ENCODE peak calls at places on chromosome 10, in seven cellular contexts. M, S, R, L, U, X and J are unnamed samples.

GRCh38 chr10:62903828-62904227 is 87.7 kb upstream of the EGR2 start:
- DNase-seq in S (no peak), M (no peak), L (no peak), U (peak; percentile 49), R (no peak), X (no peak), J (no peak)

GRCh38 chr10:78290131-78290750 is 256.6 kb downstream of the RPS24 start:
- DNase-seq in L (no peak), S (no peak), R (peak; percentile 55), M (no peak), U (no peak), X (no peak), J (no peak)

GRCh38 chr10:83682399-83682798 is 456.9 kb upstream of the GHITM start:
- DNase-seq in L (no peak), M (no peak), U (no peak), X (no peak), R (no peak), S (no peak), J (no peak)

GRCh38 chr10:131109291-131109690 is 202.2 kb downstream of the TCERG1L start:
- DNase-seq in R (no peak), L (no peak), X (no peak), M (no peak), S (no peak), U (no peak), J (no peak)

GRCh38 chr10:124063736-124064135 is 29.7 kb downstream of the CHST15 start:
- DNase-seq in U (peak; percentile 96), X (no peak), L (no peak), R (peak; percentile 28), S (peak; percentile 89), M (no peak), J (no peak)

GRCh38 chr10:73773152-73773879 is 8.5 kb upstream of the CHCHD1 start:
- DNase-seq in X (no peak), R (no peak), L (no peak), U (no peak), S (no peak), M (no peak), J (no peak)

GRCh38 chr10:118955531-118956252 is 73.8 kb upstream of the NANOS1 start:
- DNase-seq in S (no peak), X (no peak), R (no peak), U (no peak), L (no peak), M (no peak), J (no peak)

GRCh38 chr10:11016959-11017574 is 605 bp upstream of the CELF2 start:
- DNase-seq in L (no peak), R (no peak), M (no peak), U (no peak), S (no peak), X (no peak), J (no peak)

GRCh38 chr10:127834221-127834620 is 58.5 kb downstream of the CLRN3 start:
- DNase-seq in U (no peak), X (no peak), S (no peak), R (no peak), M (no peak), L (no peak), J (no peak)

GRCh38 chr10:3689871-3690510 is 95.0 kb downstream of the KLF6 start:
- DNase-seq in S (no peak), L (no peak), U (no peak), X (no peak), M (no peak), R (no peak), J (no peak)

GRCh38 chr10:107546239-107546638 is 381.7 kb upstream of the SORCS1 start:
- DNase-seq in U (peak; percentile 98), R (no peak), M (peak; percentile 71), X (no peak), S (no peak), L (no peak), J (no peak)

GRCh38 chr10:49177391-49178355 is 10.5 kb downstream of the TMEM273 start:
- DNase-seq in S (peak; percentile 84), M (no peak), U (peak; percentile 88), L (no peak), X (peak; percentile 68), R (no peak), J (peak; percentile 27)

GRCh38 chr10:129706523-129706922 is 239.5 kb downstream of the MGMT start:
- DNase-seq in M (no peak), L (no peak), R (no peak), S (no peak), X (no peak), U (no peak), J (no peak)

GRCh38 chr10:62594093-62594520 is 210.4 kb upstream of the ADO start:
- DNase-seq in S (peak; percentile 48), M (peak; percentile 63), R (peak; percentile 66), L (no peak), X (peak; percentile 27), U (peak; percentile 59), J (peak; percentile 53)

GRCh38 chr10:86253171-86254072 is 113.2 kb downstream of the GRID1 start:
- DNase-seq in R (peak; percentile 70), U (no peak), M (no peak), X (no peak), S (no peak), L (no peak), J (no peak)

GRCh38 chr10:6581750-6582697 is 1.9 kb upstream of the PRKCQ start:
- DNase-seq in M (no peak), L (no peak), U (no peak), X (no peak), R (peak; percentile 21), S (no peak), J (no peak)

GRCh38 chr10:31928531-31929259 is at the start of gene ARHGAP12:
- DNase-seq in S (peak; percentile 72), L (peak; percentile 68), U (peak; percentile 84), X (peak; percentile 68), M (peak; percentile 69), R (peak; percentile 94), J (no peak)

GRCh38 chr10:43931308-43931930 is 282.7 kb upstream of the ZNF32 start:
- DNase-seq in S (peak; percentile 87), R (no peak), X (no peak), M (no peak), L (no peak), U (peak; percentile 81), J (no peak)

GRCh38 chr10:131038056-131038455 is 273.5 kb downstream of the TCERG1L start:
- DNase-seq in U (no peak), X (no peak), R (no peak), S (no peak), L (no peak), M (no peak), J (no peak)

GRCh38 chr10:125062244-125063208 is 97.8 kb downstream of the CTBP2 start:
- DNase-seq in U (no peak), M (no peak), L (no peak), X (no peak), S (no peak), R (no peak), J (no peak)

GRCh38 chr10:100872034-100872791 is 40.5 kb upstream of the SLF2 start:
- DNase-seq in L (peak; percentile 12), X (peak; percentile 28), R (peak; percentile 96), M (peak; percentile 33), S (peak; percentile 43), U (peak; percentile 44), J (peak; percentile 51)

GRCh38 chr10:124602646-124603365 is 141.2 kb downstream of the LHPP start:
- DNase-seq in L (no peak), U (no peak), X (no peak), S (no peak), M (no peak), R (peak; percentile 70), J (no peak)

GRCh38 chr10:50394832-50395231 is 143.5 kb upstream of the ASAH2 start:
- DNase-seq in M (no peak), R (no peak), L (no peak), S (no peak), U (no peak), X (no peak), J (no peak)

GRCh38 chr10:1180836-1181235 is 124.7 kb downstream of the WDR37 start:
- DNase-seq in S (no peak), X (no peak), U (no peak), R (peak; percentile 86), M (no peak), L (no peak), J (no peak)